ENCODE peak calls at places on chromosome 9, in five cellular contexts. Y is astrocyte; B is left lung; K is effector memory CD4-positive, alpha-beta T cell; P is pancreas. S is an unnamed sample. For H3K27me3 and H3K9me3, the result is how much of the 10 kb centered on the place peaks cover.

GRCh38 chr9:80796662-80797426 is 892.5 kb downstream of the TLE1 start:
- DNase-seq in Y (no peak), B (no peak), K (no peak), P (no peak), S (no peak)

GRCh38 chr9:120486835-120487234 is 93.1 kb downstream of the CDK5RAP2 start:
- DNase-seq in Y (no peak), B (no peak), K (no peak), P (no peak), S (no peak)

GRCh38 chr9:134420974-134421432 is 94.7 kb downstream of the RXRA start:
- DNase-seq in Y (no peak), B (no peak), K (no peak), P (no peak), S (no peak)

GRCh38 chr9:79015951-79016350 is 555.8 kb upstream of the TLE4 start:
- DNase-seq in Y (no peak), B (no peak), K (no peak), P (no peak), S (no peak)

GRCh38 chr9:111842313-111842712 is 47.6 kb upstream of the SHOC1 start:
- DNase-seq in Y (no peak), B (no peak), K (no peak), P (no peak), S (no peak)

GRCh38 chr9:34546102-34546833 is 23.5 kb upstream of the ENHO start:
- DNase-seq in Y (no peak), B (no peak), K (no peak), P (no peak), S (no peak)

GRCh38 chr9:3708751-3709150 is 182.9 kb upstream of the RFX3 start:
- DNase-seq in Y (peak), B (no peak), K (no peak), P (no peak), S (no peak)

GRCh38 chr9:100426532-100427365 is at the start of gene MSANTD3:
- DNase-seq in Y (peak), B (peak), K (peak), P (peak), S (peak)

GRCh38 chr9:15606667-15607472 is 54.0 kb downstream of the CCDC171 start:
- DNase-seq in Y (peak), B (no peak), K (no peak), P (no peak), S (no peak)

GRCh38 chr9:129863059-129863690 is 27.9 kb downstream of the USP20 start:
- DNase-seq in Y (peak), B (peak), K (peak), P (no peak), S (peak)

GRCh38 chr9:110152704-110153374 is 55.1 kb downstream of the C9orf152 start:
- DNase-seq in Y (no peak), B (no peak), K (no peak), P (no peak), S (peak)

DNA sequence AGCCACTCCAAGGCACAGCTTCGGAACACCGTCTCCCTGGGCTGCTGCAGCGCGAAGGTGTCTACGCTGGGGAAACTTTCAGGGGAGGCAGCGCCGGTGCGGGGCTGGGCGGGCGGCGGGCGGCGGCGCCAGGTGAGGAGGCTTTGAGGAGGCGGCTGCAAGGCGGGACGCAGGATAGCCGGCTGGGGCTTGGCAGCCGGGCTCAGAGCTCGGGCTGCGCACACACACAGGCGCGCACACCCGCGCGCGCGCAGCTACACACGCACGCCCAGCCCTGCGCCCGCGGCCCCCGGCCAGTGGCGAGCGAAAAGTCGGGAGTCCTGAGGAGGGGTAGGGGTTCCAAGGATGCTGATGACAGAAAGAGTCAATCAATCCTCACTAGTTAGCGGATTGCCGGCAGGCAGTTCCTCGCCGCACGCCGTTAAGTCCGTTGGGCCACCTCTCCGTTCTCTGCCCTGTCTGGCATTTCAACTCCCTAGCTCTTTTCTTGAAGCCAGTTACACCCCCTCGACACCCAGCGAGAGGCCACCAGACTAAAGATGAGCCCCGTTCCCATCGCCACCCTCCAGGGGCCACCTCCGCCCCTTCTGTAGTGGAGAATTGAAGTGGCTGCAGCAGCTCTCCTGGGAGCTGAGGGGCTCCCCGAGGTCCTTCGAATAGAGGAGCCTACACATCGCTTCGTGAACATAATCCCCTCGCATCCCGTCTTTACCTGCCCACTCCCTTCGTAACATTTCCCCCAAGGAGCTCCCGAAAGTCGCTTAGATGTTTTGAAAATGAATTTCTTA is 1640.3 kb upstream of the C9orf72 start:
- DNase-seq in Y (no peak), B (peak), K (no peak), P (no peak), S (no peak)
- H3K27me3 ChIP-seq in Y (under half), B (half or more), K (under half), P (under half), S (under half)

GRCh38 chr9:5436441-5436840 is 1.3 kb downstream of the PLGRKT start:
- DNase-seq in Y (no peak), B (no peak), K (no peak), P (no peak), S (no peak)
- H3K9me3 ChIP-seq in Y (under half), B (under half), K (under half), P (under half), S (under half)

GRCh38 chr9:137683307-137683864 is 64.6 kb downstream of the EHMT1 start:
- DNase-seq in Y (no peak), B (no peak), K (no peak), P (no peak), S (no peak)
- H3K27ac ChIP-seq in Y (no peak), B (no peak), K (no peak), P (no peak), S (no peak)

DNA sequence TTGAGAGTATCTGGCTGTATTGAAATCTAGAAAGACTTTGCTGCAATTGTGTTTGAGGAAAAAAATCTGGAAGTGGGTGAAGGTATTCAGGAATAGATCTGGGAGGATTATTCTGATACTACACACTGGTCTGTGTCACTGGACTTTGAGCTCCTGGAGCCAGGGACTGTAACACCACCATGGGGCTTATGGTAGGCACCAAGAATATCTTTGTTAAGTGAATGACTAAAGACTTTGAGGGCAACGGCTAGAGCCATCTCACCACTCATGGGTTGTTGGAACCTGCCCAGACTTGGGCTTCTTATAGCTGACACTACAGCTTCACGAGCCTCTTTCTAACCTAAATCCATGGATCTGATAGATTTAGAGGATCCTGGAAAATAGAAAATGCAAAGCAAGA is 10.2 kb downstream of the NFX1 start:
- DNase-seq in Y (no peak), B (no peak), K (no peak), P (no peak), S (no peak)
- H3K27me3 ChIP-seq in Y (under half), B (under half), K (under half), P (under half), S (under half)

DNA sequence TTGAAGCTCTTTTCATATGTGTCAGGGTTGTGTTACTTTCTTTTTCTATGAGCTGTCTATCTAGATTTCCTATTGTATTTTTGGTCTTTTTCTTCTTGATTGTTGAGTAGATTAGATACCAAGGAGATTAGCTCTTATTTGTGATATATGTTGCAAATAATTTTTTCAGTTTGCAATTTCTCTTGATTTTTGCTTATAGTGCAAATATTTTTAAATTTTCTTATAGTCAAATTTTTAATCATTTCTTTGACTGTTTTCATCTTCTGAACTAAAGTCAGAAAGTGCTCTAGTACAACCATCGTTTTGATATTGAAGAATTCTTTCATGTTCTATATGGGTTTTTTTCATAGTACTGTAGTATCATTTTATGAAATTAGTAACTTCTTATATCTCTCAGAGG is 193.7 kb downstream of the OSTF1 start:
- DNase-seq in Y (no peak), B (no peak), K (no peak), P (no peak), S (no peak)
- H3K9me3 ChIP-seq in Y (under half), B (under half), K (under half), P (under half), S (under half)

DNA sequence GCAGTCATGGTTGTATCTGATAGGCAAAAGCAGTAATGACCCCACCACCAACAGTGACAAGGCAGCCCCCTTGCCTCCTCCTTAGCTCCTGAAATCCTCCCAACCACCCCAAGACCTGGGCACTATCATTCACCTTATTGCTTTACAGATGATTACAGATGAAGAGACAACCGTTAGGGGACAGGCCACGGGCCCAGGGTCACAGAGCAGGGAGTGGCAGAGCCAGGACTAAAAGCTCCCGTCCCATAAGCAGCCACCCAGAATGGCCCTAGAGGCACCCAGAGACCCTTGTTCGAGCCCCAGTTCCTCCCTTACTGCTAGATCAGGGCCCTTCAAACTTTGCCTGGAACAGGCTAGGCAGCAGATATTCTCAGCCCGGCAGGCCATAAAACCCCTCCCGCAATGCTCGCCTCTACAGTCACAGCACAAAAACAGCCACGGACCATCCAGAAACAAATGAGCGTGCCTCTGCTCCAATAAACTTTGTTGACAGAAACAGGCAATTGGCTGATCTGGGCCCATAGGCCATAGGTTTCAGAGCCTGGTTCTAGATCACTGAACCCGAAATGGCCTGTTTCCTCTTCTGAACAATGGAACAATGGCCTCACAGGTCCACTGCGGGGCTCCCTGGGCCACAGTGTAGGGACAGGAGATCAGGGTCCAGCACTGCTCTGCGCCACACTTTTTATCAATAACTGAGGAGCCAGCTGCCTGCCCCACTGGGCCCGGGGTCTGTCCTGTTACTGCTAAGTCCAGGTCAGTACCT is 67.0 kb downstream of the LRSAM1 start:
- DNase-seq in Y (no peak), B (peak), K (no peak), P (no peak), S (no peak)
- H3K27ac ChIP-seq in Y (peak), B (peak), K (no peak), P (peak), S (no peak)

DNA sequence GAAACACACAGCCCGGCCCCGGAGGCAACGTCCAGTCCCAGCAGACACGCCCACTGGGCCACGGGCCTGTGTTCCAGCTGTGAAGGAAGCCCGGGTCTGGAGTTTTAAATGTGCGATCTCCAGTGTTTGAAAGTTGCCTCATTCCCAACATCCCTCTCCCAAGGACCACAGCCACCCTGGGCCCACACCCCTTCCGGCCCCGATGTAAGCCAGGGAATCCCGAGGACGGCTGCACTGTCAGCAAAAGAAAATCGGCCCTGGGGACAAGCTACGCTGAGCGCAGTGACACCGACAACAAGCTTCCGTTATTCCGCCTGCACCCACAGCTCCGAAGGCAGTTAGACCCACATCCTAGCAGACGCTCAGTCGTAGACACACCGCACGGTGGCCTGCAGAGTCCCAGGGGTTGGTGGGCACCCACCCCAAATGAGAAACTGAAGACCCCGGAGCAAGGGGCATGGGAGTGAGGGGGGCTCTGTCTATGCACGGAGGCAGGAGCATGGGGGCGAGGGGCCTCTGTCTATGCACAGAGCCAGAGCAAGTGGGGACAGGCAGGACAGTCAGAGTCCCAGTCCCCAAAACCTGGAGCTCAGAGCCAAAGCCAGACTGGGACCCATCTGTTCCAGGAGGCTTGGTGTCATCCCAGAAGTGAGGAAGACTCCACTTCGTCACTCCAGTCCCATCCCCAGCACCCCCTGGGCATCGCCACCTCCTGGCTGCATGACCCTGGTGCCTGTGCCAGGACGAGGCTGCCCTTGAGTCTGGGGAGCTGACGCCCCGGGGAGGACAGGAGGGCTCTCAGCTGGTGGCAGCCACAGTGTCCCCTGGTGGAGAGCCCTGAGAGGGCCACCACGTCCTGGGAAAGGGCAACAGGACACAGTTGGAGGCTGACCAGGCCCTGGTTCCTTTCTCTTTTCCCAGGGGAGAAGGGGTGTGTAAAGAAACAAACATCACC is 23.4 kb downstream of the GLT6D1 start:
- DNase-seq in Y (no peak), B (no peak), K (no peak), P (no peak), S (no peak)
- H3K27me3 ChIP-seq in Y (under half), B (under half), K (under half), P (under half), S (under half)

GRCh38 chr9:61669352-61669751 is 479.5 kb downstream of the SPATA31A7 start:
- DNase-seq in Y (no peak), B (peak), K (no peak), P (no peak), S (no peak)

GRCh38 chr9:61666849-61667371 is 477.1 kb downstream of the SPATA31A7 start:
- DNase-seq in Y (no peak), B (peak), K (no peak), P (no peak), S (no peak)

GRCh38 chr9:61670616-61671015 is 480.8 kb downstream of the SPATA31A7 start:
- DNase-seq in Y (no peak), B (peak), K (no peak), P (no peak), S (no peak)

GRCh38 chr9:61667559-61668121 is 477.8 kb downstream of the SPATA31A7 start:
- DNase-seq in Y (no peak), B (peak), K (no peak), P (no peak), S (no peak)

DNA sequence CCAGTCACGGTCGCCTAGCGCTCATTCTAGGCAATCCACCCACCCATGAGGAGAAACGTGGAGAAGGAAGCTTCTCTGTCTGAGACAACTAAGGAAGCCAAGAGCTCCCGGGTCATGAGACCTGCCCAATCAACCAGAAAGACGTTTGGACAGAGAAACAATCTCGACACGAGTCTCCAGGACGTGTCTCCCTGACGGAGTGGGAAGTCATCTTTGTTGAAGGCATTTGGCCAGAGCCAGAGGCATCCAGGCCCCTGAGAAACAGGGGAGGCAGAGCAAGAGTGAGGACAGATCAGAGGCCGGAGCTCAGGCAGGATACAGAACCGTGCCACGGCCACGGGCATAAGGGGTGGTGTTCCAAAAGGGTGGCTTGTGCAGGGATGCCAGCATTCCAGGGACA is 479.0 kb downstream of the SPATA31A7 start:
- DNase-seq in Y (no peak), B (peak), K (no peak), P (no peak), S (no peak)
- H3K9me3 ChIP-seq in Y (under half), B (half or more), K (under half), P (under half), S (under half)

GRCh38 chr9:2466703-2467102 is 154.9 kb upstream of the VLDLR start:
- DNase-seq in Y (no peak), B (no peak), K (no peak), P (no peak), S (no peak)

GRCh38 chr9:2465921-2466460 is 155.6 kb upstream of the VLDLR start:
- DNase-seq in Y (no peak), B (no peak), K (no peak), P (peak), S (no peak)

GRCh38 chr9:2465516-2465915 is 156.1 kb upstream of the VLDLR start:
- DNase-seq in Y (no peak), B (no peak), K (no peak), P (no peak), S (no peak)

GRCh38 chr9:2473691-2474090 is 147.9 kb upstream of the VLDLR start:
- DNase-seq in Y (no peak), B (no peak), K (no peak), P (no peak), S (no peak)

GRCh38 chr9:2469681-2470141 is 151.9 kb upstream of the VLDLR start:
- DNase-seq in Y (no peak), B (peak), K (no peak), P (no peak), S (no peak)
- H3K27ac ChIP-seq in Y (no peak), B (no peak), K (no peak), P (no peak), S (no peak)

GRCh38 chr9:13113201-13113600 is 166.3 kb downstream of the MPDZ start:
- DNase-seq in Y (peak), B (no peak), K (no peak), P (no peak), S (no peak)

GRCh38 chr9:13113751-13114150 is 165.7 kb downstream of the MPDZ start:
- DNase-seq in Y (peak), B (no peak), K (no peak), P (no peak), S (no peak)

GRCh38 chr9:13110766-13111400 is 168.6 kb downstream of the MPDZ start:
- DNase-seq in Y (peak), B (no peak), K (no peak), P (peak), S (no peak)

GRCh38 chr9:13111778-13112177 is 167.7 kb downstream of the MPDZ start:
- DNase-seq in Y (no peak), B (no peak), K (no peak), P (no peak), S (no peak)

GRCh38 chr9:13109781-13110180 is 169.7 kb downstream of the MPDZ start:
- DNase-seq in Y (no peak), B (no peak), K (no peak), P (no peak), S (no peak)
- H3K27me3 ChIP-seq in Y (under half), B (under half), K (under half), P (under half), S (under half)